ENCODE peak calls at places on chromosome 17, in five cellular contexts. One of them, this sample, is unnamed.

GRCh38 chr17:10067446-10068143 is 130.8 kb downstream of the GAS7 start:
- DNase-seq in trophoblast cell: peak; percentile 52
- DNase-seq in H1: no peak
- DNase-seq in neuronal stem cell: no peak
- DNase-seq in mesenchymal stem cell: no peak
- DNase-seq in this sample: no peak

GRCh38 chr17:69654981-69655581 is 240.6 kb downstream of the MAP2K6 start:
- DNase-seq in trophoblast cell: no peak
- DNase-seq in H1: no peak
- DNase-seq in neuronal stem cell: no peak
- DNase-seq in mesenchymal stem cell: peak; percentile 87
- DNase-seq in this sample: no peak

GRCh38 chr17:74860999-74861553 is 1.4 kb upstream of the GRIN2C start:
- DNase-seq in trophoblast cell: no peak
- DNase-seq in H1: peak; percentile 67
- DNase-seq in neuronal stem cell: no peak
- DNase-seq in mesenchymal stem cell: no peak
- DNase-seq in this sample: no peak

GRCh38 chr17:835263-835662 is 53.1 kb downstream of the MRM3 start:
- DNase-seq in trophoblast cell: peak; percentile 4
- DNase-seq in H1: no peak
- DNase-seq in neuronal stem cell: no peak
- DNase-seq in mesenchymal stem cell: peak; percentile 95
- DNase-seq in this sample: peak; percentile 74

GRCh38 chr17:18004345-18004744 is 31.7 kb downstream of the DRC3 start:
- DNase-seq in trophoblast cell: no peak
- DNase-seq in H1: no peak
- DNase-seq in neuronal stem cell: no peak
- DNase-seq in mesenchymal stem cell: no peak
- DNase-seq in this sample: no peak

GRCh38 chr17:74059471-74059870 is 144.0 kb upstream of the RPL38 start:
- DNase-seq in trophoblast cell: no peak
- DNase-seq in H1: no peak
- DNase-seq in neuronal stem cell: no peak
- DNase-seq in mesenchymal stem cell: no peak
- DNase-seq in this sample: no peak

GRCh38 chr17:81332118-81332834 is 37.2 kb upstream of the SLC38A10 start:
- DNase-seq in trophoblast cell: no peak
- DNase-seq in H1: no peak
- DNase-seq in neuronal stem cell: no peak
- DNase-seq in mesenchymal stem cell: no peak
- DNase-seq in this sample: no peak

GRCh38 chr17:76727745-76728456 is 1.3 kb downstream of the METTL23 start:
- DNase-seq in trophoblast cell: peak; percentile 43
- DNase-seq in H1: no peak
- DNase-seq in neuronal stem cell: no peak
- DNase-seq in mesenchymal stem cell: peak; percentile 68
- DNase-seq in this sample: no peak

GRCh38 chr17:17606416-17607000 is 15.0 kb upstream of the PEMT start:
- DNase-seq in trophoblast cell: no peak
- DNase-seq in H1: no peak
- DNase-seq in neuronal stem cell: no peak
- DNase-seq in mesenchymal stem cell: peak; percentile 31
- DNase-seq in this sample: no peak

DNA sequence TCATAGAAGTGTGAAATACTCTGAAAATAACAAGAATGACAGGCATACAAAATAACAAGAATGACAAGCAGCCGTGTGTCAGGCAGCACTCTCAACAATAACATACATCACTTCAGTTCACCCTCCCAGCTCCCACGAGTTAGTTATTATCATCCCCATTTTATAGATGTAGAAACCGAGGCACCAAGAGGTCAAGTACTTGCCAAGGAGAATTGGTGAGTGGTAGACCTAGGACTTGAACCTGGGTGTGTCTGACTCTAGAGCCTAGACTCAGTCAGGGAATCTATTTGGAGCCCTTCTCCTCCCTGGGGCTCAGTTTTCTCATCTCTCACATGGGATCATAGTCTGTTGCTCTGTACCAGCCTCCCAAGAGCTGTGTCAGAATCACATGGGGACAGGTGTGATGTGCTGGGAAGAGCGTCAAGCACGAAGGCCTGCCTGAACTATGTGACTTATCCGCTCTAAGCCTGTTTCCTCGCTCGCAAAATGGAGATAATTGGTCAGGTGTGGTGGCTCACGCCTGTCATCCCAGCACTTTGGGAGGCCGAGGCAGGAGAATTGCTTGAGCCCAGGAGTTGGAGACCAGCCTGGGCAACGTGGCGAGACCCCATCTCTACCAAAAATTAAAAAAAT is 19.4 kb upstream of the PHOSPHO1 start:
- DNase-seq in trophoblast cell: peak; percentile 69
- DNase-seq in H1: no peak
- DNase-seq in neuronal stem cell: no peak
- DNase-seq in mesenchymal stem cell: no peak
- DNase-seq in this sample: no peak
- H2BK12ac ChIP-seq in trophoblast cell: no peak overlapping the region
- H2BK12ac ChIP-seq in H1: no peak overlapping the region
- H2BK12ac ChIP-seq in neuronal stem cell: no peak overlapping the region
- H2BK12ac ChIP-seq in mesenchymal stem cell: no peak overlapping the region
- H2BK12ac ChIP-seq in this sample: no peak overlapping the region

GRCh38 chr17:42341568-42341967 is 46.7 kb downstream of the STAT3 start:
- DNase-seq in trophoblast cell: no peak
- DNase-seq in H1: no peak
- DNase-seq in neuronal stem cell: no peak
- DNase-seq in mesenchymal stem cell: no peak
- DNase-seq in this sample: no peak
- H2BK12ac ChIP-seq in trophoblast cell: no peak overlapping the region
- H2BK12ac ChIP-seq in H1: no peak overlapping the region
- H2BK12ac ChIP-seq in neuronal stem cell: no peak overlapping the region
- H2BK12ac ChIP-seq in mesenchymal stem cell: no peak overlapping the region
- H2BK12ac ChIP-seq in this sample: no peak overlapping the region

DNA sequence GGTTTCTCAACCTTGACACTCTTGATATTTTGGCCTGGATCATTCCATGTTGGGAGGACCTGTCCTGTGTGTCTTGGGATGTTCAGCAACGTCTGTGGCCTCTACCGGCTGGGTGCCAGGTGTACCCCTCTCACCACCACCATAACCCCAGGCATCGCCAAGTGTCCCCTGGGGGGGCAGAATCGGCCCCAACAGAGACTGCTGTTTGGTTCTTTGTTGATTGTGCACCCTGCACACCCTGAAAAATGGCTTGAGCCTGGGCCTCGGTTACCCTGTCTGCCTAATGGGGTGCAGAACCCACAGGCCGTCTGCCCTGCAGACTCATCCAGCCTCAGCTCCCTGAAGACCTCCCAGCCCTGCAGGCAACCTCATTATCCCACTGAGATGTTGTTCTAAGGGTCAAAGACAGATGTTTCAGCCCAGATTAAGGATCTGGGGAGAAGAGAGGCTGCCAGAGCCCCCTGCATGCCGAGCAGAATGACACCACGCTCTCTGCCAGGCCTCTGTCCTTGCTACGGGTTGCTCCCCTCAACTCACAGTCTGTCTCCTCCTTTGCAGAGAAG is 9.2 kb downstream of the CACNG1 start:
- DNase-seq in trophoblast cell: no peak
- DNase-seq in H1: no peak
- DNase-seq in neuronal stem cell: no peak
- DNase-seq in mesenchymal stem cell: no peak
- DNase-seq in this sample: peak; percentile 20
- H2BK12ac ChIP-seq in trophoblast cell: no peak overlapping the region
- H2BK12ac ChIP-seq in H1: no peak overlapping the region
- H2BK12ac ChIP-seq in neuronal stem cell: no peak overlapping the region
- H2BK12ac ChIP-seq in mesenchymal stem cell: no peak overlapping the region
- H2BK12ac ChIP-seq in this sample: no peak overlapping the region

GRCh38 chr17:64278614-64279013 is 15.6 kb upstream of the TEX2 start:
- DNase-seq in trophoblast cell: no peak
- DNase-seq in H1: no peak
- DNase-seq in neuronal stem cell: no peak
- DNase-seq in mesenchymal stem cell: peak; percentile 38
- DNase-seq in this sample: no peak
- H2BK12ac ChIP-seq in trophoblast cell: no peak overlapping the region
- H2BK12ac ChIP-seq in H1: no peak overlapping the region
- H2BK12ac ChIP-seq in neuronal stem cell: no peak overlapping the region
- H2BK12ac ChIP-seq in mesenchymal stem cell: no peak overlapping the region
- H2BK12ac ChIP-seq in this sample: no peak overlapping the region

GRCh38 chr17:82889496-82890338 is 49.9 kb upstream of the ZNF750 start:
- DNase-seq in trophoblast cell: peak; percentile 98
- DNase-seq in H1: no peak
- DNase-seq in neuronal stem cell: no peak
- DNase-seq in mesenchymal stem cell: no peak
- DNase-seq in this sample: no peak
- H2BK12ac ChIP-seq in trophoblast cell: peak overlapping the region; percentile 4
- H2BK12ac ChIP-seq in H1: no peak overlapping the region
- H2BK12ac ChIP-seq in neuronal stem cell: no peak overlapping the region
- H2BK12ac ChIP-seq in mesenchymal stem cell: no peak overlapping the region
- H2BK12ac ChIP-seq in this sample: no peak overlapping the region

GRCh38 chr17:3698139-3698538 is 2.2 kb upstream of the P2RX5 start:
- DNase-seq in trophoblast cell: no peak
- DNase-seq in H1: no peak
- DNase-seq in neuronal stem cell: no peak
- DNase-seq in mesenchymal stem cell: no peak
- DNase-seq in this sample: no peak
- H2BK12ac ChIP-seq in trophoblast cell: no peak overlapping the region
- H2BK12ac ChIP-seq in H1: no peak overlapping the region
- H2BK12ac ChIP-seq in neuronal stem cell: no peak overlapping the region
- H2BK12ac ChIP-seq in mesenchymal stem cell: no peak overlapping the region
- H2BK12ac ChIP-seq in this sample: no peak overlapping the region

DNA sequence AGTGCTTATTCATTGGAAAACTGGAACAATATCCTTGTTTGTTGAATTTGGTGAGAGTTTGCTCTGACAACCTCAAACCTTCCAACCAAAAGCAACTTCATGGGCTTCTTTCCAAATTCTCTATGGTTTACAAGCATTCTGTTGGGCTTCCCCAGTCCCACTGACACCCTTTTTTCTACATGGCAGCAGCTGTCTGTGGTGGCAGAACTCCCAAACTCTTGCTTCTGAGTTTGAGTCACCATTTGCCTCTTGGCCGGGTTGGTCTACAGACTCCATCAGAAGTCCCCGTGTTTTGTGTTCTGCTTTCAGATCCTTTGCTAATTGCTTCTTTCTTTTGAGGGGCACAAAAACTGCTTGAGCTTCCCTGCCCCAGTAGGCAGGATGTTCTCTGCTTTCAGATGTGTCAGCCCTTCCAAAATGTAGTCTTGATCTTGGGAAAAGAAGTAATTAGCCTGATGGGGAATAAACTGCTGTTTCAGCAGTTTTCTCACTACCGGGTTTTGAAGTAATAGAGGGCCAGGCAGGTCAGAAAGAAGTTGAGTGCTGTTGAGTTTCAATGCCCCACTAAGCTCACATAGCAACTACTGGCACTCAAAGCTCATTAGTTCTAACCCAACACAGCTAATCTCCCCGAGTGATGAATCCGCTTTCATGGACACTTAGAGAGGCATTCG is 80.7 kb downstream of the HS3ST3A1 start:
- DNase-seq in trophoblast cell: no peak
- DNase-seq in H1: no peak
- DNase-seq in neuronal stem cell: no peak
- DNase-seq in mesenchymal stem cell: no peak
- DNase-seq in this sample: no peak
- H2BK12ac ChIP-seq in trophoblast cell: no peak overlapping the region
- H2BK12ac ChIP-seq in H1: no peak overlapping the region
- H2BK12ac ChIP-seq in neuronal stem cell: no peak overlapping the region
- H2BK12ac ChIP-seq in mesenchymal stem cell: no peak overlapping the region
- H2BK12ac ChIP-seq in this sample: no peak overlapping the region

DNA sequence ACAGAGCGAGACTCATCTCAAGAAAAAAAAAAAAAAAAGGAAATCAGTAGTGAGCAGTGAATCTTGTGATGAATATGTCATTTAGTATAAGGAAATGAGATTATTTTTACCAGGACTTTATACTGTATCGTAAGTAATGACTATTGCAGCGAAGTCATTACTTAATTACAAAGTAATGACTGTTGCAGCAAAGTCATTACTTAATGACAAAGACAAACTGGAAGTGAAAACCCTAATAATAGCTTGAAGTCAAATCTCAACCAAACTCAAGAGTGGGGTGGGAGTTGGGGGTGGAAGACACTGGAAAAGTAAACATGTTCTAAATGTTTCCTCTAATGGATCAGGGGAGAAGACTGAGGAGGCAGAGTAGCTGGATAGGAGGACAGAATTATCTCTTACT is 76.5 kb downstream of the ARHGAP44 start:
- DNase-seq in trophoblast cell: no peak
- DNase-seq in H1: no peak
- DNase-seq in neuronal stem cell: no peak
- DNase-seq in mesenchymal stem cell: no peak
- DNase-seq in this sample: no peak
- H2BK12ac ChIP-seq in trophoblast cell: no peak overlapping the region
- H2BK12ac ChIP-seq in H1: no peak overlapping the region
- H2BK12ac ChIP-seq in neuronal stem cell: no peak overlapping the region
- H2BK12ac ChIP-seq in mesenchymal stem cell: no peak overlapping the region
- H2BK12ac ChIP-seq in this sample: no peak overlapping the region

GRCh38 chr17:20922128-20922670 is 120.6 kb downstream of the USP22 start:
- DNase-seq in trophoblast cell: peak; percentile 5
- DNase-seq in H1: no peak
- DNase-seq in neuronal stem cell: no peak
- DNase-seq in mesenchymal stem cell: peak; percentile 72
- DNase-seq in this sample: no peak

GRCh38 chr17:20920813-20921199 is 122.0 kb downstream of the USP22 start:
- DNase-seq in trophoblast cell: no peak
- DNase-seq in H1: no peak
- DNase-seq in neuronal stem cell: no peak
- DNase-seq in mesenchymal stem cell: peak; percentile 73
- DNase-seq in this sample: no peak

GRCh38 chr17:20914658-20915057 is 128.2 kb downstream of the USP22 start:
- DNase-seq in trophoblast cell: no peak
- DNase-seq in H1: no peak
- DNase-seq in neuronal stem cell: no peak
- DNase-seq in mesenchymal stem cell: no peak
- DNase-seq in this sample: no peak

GRCh38 chr17:20919990-20920812 is 122.6 kb downstream of the USP22 start:
- DNase-seq in trophoblast cell: no peak
- DNase-seq in H1: no peak
- DNase-seq in neuronal stem cell: no peak
- DNase-seq in mesenchymal stem cell: no peak
- DNase-seq in this sample: no peak

DNA sequence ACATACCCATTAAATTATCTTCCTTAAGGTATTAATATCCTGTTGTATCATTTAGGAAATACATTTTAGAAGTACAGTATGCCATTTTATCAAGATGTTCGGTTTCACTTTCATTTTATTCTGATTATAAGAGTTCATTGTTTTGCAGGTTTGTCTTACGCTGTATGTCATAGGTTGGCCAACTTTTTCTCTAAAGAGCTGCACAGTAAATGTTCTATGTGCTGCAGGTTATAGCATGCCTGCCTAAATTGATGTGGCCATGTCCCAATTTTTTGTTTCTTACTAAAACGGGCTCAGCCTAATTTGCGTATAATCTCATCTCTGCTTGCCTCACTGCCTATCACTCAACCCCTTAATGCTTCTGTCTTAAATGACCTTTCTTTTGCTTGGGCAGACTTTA is 126.4 kb downstream of the USP22 start:
- DNase-seq in trophoblast cell: no peak
- DNase-seq in H1: no peak
- DNase-seq in neuronal stem cell: no peak
- DNase-seq in mesenchymal stem cell: no peak
- DNase-seq in this sample: no peak
- H2BK12ac ChIP-seq in trophoblast cell: no peak overlapping the region
- H2BK12ac ChIP-seq in H1: no peak overlapping the region
- H2BK12ac ChIP-seq in neuronal stem cell: no peak overlapping the region
- H2BK12ac ChIP-seq in mesenchymal stem cell: no peak overlapping the region
- H2BK12ac ChIP-seq in this sample: no peak overlapping the region

This sample was measured in H9.